ENCODE peak calls at places on chromosomes 3 and 15, in five cellular contexts. Q is PC-3, M is WTC11, P is sigmoid colon, C is lung. K is an unnamed sample.

GRCh38 chr3:98521897-98522537 is 685 bp downstream of the CLDND1 start:
- DNase-seq in Q (peak; percentile 83), M (peak; percentile 19), P (peak; percentile 68), C (peak; percentile 39), K (peak; percentile 32)

GRCh38 chr3:23944007-23944760 is 902 bp upstream of the NR1D2 start:
- DNase-seq in Q (no peak), M (no peak), P (no peak), C (no peak), K (no peak)

GRCh38 chr3:195551381-195551978 is 8.4 kb upstream of the PPP1R2 start:
- DNase-seq in Q (peak; percentile 16), M (no peak), P (no peak), C (no peak), K (no peak)

GRCh38 chr15:77821188-77821958 is 188.7 kb upstream of the LINGO1 start:
- DNase-seq in Q (peak; percentile 54), M (peak; percentile 82), P (no peak), C (no peak), K (peak; percentile 80)

GRCh38 chr3:134057006-134057832 is 27.5 kb upstream of the SLCO2A1 start:
- DNase-seq in Q (no peak), M (no peak), P (no peak), C (no peak), K (no peak)

GRCh38 chr3:117843356-117843755 is 1133.8 kb downstream of the TUSC7 start:
- DNase-seq in Q (no peak), M (no peak), P (no peak), C (no peak), K (no peak)

GRCh38 chr3:13880811-13881156 is 913 bp upstream of the WNT7A start:
- DNase-seq in Q (peak; percentile 21), M (peak; percentile 46), P (peak; percentile 46), C (no peak), K (no peak)

GRCh38 chr15:82810863-82811421 is 1.5 kb downstream of the WHAMM start:
- DNase-seq in Q (peak; percentile 10), M (no peak), P (no peak), C (no peak), K (no peak)

GRCh38 chr3:169562988-169563774 is 100.3 kb downstream of the MECOM start:
- DNase-seq in Q (peak; percentile 24), M (no peak), P (no peak), C (no peak), K (no peak)

GRCh38 chr3:28915711-28916481 is 365.0 kb upstream of the RBMS3 start:
- DNase-seq in Q (peak; percentile 68), M (peak; percentile 29), P (peak; percentile 61), C (no peak), K (peak; percentile 32)

GRCh38 chr3:61991706-61992105 is 381.6 kb downstream of the FEZF2 start:
- DNase-seq in Q (no peak), M (no peak), P (no peak), C (no peak), K (no peak)

GRCh38 chr15:66749841-66750575 is 48.0 kb downstream of the SMAD6 start:
- DNase-seq in Q (peak; percentile 62), M (no peak), P (peak; percentile 30), C (no peak), K (no peak)

GRCh38 chr3:52788890-52789745 is 5.5 kb upstream of the ITIH3 start:
- DNase-seq in Q (no peak), M (no peak), P (no peak), C (no peak), K (no peak)

GRCh38 chr15:28927043-28927442 is 41.3 kb downstream of the APBA2 start:
- DNase-seq in Q (no peak), M (no peak), P (peak; percentile 6), C (no peak), K (no peak)

GRCh38 chr15:34691024-34691423 is 63.8 kb downstream of the GJD2 start:
- DNase-seq in Q (peak; percentile 8), M (no peak), P (no peak), C (no peak), K (no peak)

GRCh38 chr3:170967682-170968081 is 58.8 kb downstream of the SLC2A2 start:
- DNase-seq in Q (no peak), M (no peak), P (no peak), C (no peak), K (no peak)

GRCh38 chr15:81950841-81951414 is 94.9 kb downstream of the MEX3B start:
- DNase-seq in Q (no peak), M (no peak), P (no peak), C (no peak), K (no peak)

GRCh38 chr3:139187648-139188047 is 143.0 kb upstream of the PRR23C start:
- DNase-seq in Q (no peak), M (no peak), P (no peak), C (no peak), K (no peak)

GRCh38 chr3:94008253-94008652 is 20.1 kb downstream of the STX19 start:
- DNase-seq in Q (no peak), M (no peak), P (no peak), C (no peak), K (no peak)

GRCh38 chr15:26838742-26839460 is 28.0 kb upstream of the GABRA5 start:
- DNase-seq in Q (peak; percentile 25), M (peak; percentile 81), P (no peak), C (no peak), K (peak; percentile 36)

GRCh38 chr15:98930591-98930990 is 77.0 kb downstream of the PGPEP1L start:
- DNase-seq in Q (no peak), M (no peak), P (no peak), C (no peak), K (no peak)

GRCh38 chr3:30227571-30228301 is 378.7 kb upstream of the TGFBR2 start:
- DNase-seq in Q (peak; percentile 86), M (no peak), P (no peak), C (no peak), K (no peak)

GRCh38 chr3:159832024-159832423 is 156.6 kb upstream of the IL12A start:
- DNase-seq in Q (no peak), M (no peak), P (no peak), C (no peak), K (no peak)

GRCh38 chr3:194220776-194221735 is 85.1 kb downstream of the HES1 start:
- DNase-seq in Q (peak; percentile 47), M (no peak), P (no peak), C (no peak), K (no peak)

GRCh38 chr15:82737975-82738374 is 28.3 kb upstream of the AP3B2 start:
- DNase-seq in Q (peak; percentile 48), M (no peak), P (no peak), C (no peak), K (no peak)

GRCh38 chr3:158658889-158659288 is 13.6 kb downstream of the LXN start:
- DNase-seq in Q (no peak), M (no peak), P (no peak), C (no peak), K (no peak)

GRCh38 chr15:78875107-78875914 is 2.6 kb downstream of the MORF4L1 start:
- DNase-seq in Q (no peak), M (no peak), P (no peak), C (no peak), K (no peak)

GRCh38 chr15:77040673-77041072 is 30.2 kb downstream of the TSPAN3 start:
- DNase-seq in Q (no peak), M (no peak), P (no peak), C (no peak), K (no peak)

GRCh38 chr3:96959902-96960596 is 145.7 kb downstream of the EPHA6 start:
- DNase-seq in Q (peak; percentile 80), M (no peak), P (no peak), C (no peak), K (no peak)

GRCh38 chr3:38651153-38651789 is 1.8 kb upstream of the SCN5A start:
- DNase-seq in Q (peak; percentile 70), M (peak; percentile 83), P (peak; percentile 77), C (peak; percentile 71), K (peak; percentile 79)

GRCh38 chr15:32683906-32684584 is 33.8 kb upstream of the GREM1 start:
- DNase-seq in Q (peak; percentile 88), M (no peak), P (no peak), C (no peak), K (no peak)

GRCh38 chr15:43808960-43809678 is 8.7 kb downstream of the HYPK start:
- DNase-seq in Q (no peak), M (no peak), P (no peak), C (no peak), K (no peak)

GRCh38 chr3:57918123-57918837 is 89.9 kb upstream of the FLNB start:
- DNase-seq in Q (peak; percentile 90), M (no peak), P (no peak), C (no peak), K (no peak)

GRCh38 chr15:81279621-81280051 is 44.3 kb downstream of the STARD5 start:
- DNase-seq in Q (peak; percentile 66), M (no peak), P (no peak), C (no peak), K (no peak)

GRCh38 chr15:77544162-77544561 is 88.5 kb downstream of the LINGO1 start:
- DNase-seq in Q (no peak), M (no peak), P (peak; percentile 52), C (no peak), K (no peak)

GRCh38 chr15:48696627-48697312 is 51.3 kb upstream of the FBN1 start:
- DNase-seq in Q (peak; percentile 34), M (no peak), P (no peak), C (no peak), K (no peak)
- TF ChIP-seq CTCF in Q (no peak), M (no peak), P (no peak), C (no peak), K (no peak)

GRCh38 chr3:137035631-137036030 is 77.8 kb downstream of the IL20RB start:
- DNase-seq in Q (peak; percentile 45), M (peak; percentile 66), P (no peak), C (no peak), K (no peak)
- TF ChIP-seq CTCF in Q (peak; percentile 29), M (peak; percentile 15), P (no peak), C (no peak), K (peak; percentile 19)

DNA sequence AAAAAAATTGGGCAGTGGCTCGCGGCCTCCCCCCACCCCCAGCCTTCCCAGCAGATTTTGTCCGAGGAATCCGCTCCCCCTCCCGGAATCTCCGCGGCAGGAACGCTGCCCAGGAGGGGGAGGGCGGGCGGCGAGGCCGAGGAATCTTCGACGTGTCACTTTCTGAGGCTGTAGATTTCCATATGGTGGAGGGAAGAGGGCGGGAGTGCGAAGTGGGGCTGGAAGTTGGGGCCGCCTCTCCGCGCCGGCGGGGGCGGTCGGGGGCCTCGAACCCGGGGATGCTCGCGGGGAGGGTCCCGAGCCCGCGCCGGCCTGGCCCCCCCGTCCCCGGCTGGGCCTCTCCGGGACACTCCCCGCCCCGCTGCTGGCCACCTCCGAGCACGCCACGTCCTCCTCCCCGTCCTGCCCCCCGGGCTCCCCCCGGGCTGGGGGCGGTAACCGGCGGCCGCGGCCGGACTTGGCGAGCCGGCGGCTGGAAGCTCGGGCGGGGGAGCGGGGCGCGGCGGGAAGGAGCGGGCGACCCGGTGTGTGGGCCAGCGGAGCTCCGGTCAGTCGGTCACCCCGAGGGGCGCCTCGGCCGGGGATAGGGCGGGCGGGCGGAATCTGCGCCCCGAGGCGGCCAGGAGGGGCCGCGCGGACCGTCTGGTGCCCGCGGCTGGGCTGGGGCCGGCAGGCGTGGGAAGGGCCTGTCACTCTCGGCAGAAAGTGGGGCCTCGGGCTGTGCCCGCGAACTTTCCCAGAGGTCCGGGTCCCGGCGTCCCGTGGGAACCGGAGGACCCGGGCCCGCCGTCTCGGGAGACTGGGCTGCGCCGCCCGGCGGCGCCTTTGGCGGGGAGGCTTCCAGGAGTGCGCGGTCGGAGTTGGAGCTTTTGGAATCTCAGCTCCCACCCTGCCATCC is 949 bp downstream of the FNDC3B start:
- DNase-seq in Q (peak; percentile 81), M (peak; percentile 74), P (peak; percentile 94), C (peak; percentile 81), K (peak; percentile 76)
- TF ChIP-seq CTCF in Q (peak; percentile 38), M (no peak), P (peak; percentile 10), C (no peak), K (no peak)

GRCh38 chr3:55595420-55595819 is 108.3 kb upstream of the WNT5A start:
- DNase-seq in Q (no peak), M (no peak), P (no peak), C (no peak), K (no peak)
- TF ChIP-seq CTCF in Q (no peak), M (no peak), P (no peak), C (no peak), K (no peak)

K was measured in nephron progenitor cell.